ENCODE peak calls at places on chromosomes 1 and 21, in seven cellular contexts. I is stimulated activated CD8-positive, alpha-beta memory T cell treated with anti-CD3 and anti-CD28 coated beads, Interleukin-2, amount 100 ng/mL, for 1 hour; Y is GM04503; S is DMS153; X is esophagus muscularis mucosa; A is C1 segment of cervical spinal cord; L is omental fat pad. P is an unnamed sample.

GRCh38 chr1:15731735-15732685 is 4.0 kb upstream of the SLC25A34 start:
- DNase-seq in I (no peak), Y (no peak), S (no peak), X (no peak), A (no peak), L (no peak), P (no peak)

GRCh38 chr1:1146596-1146995 is 27.1 kb upstream of the TTLL10 start:
- DNase-seq in I (no peak), Y (no peak), S (no peak), X (no peak), A (no peak), L (no peak), P (no peak)

GRCh38 chr21:28770867-28771661 is 221.6 kb downstream of the LTN1 start:
- DNase-seq in I (no peak), Y (no peak), S (no peak), X (no peak), A (no peak), L (no peak), P (no peak)

GRCh38 chr1:1606232-1606631 is 6.3 kb upstream of the FNDC10 start:
- DNase-seq in I (no peak), Y (no peak), S (no peak), X (no peak), A (no peak), L (no peak), P (no peak)

GRCh38 chr1:2204384-2205190 is 10.0 kb upstream of the FAAP20 start:
- DNase-seq in I (no peak), Y (no peak), S (peak), X (peak), A (no peak), L (no peak), P (no peak)

GRCh38 chr1:42847111-42847580 is 733 bp downstream of the ZNF691 start:
- DNase-seq in I (no peak), Y (no peak), S (no peak), X (no peak), A (no peak), L (no peak), P (no peak)

GRCh38 chr1:16143566-16144324 is 12.1 kb downstream of the EPHA2 start:
- DNase-seq in I (no peak), Y (no peak), S (no peak), X (no peak), A (no peak), L (no peak), P (no peak)

GRCh38 chr1:156282143-156282478 is 514 bp downstream of the SMG5 start:
- DNase-seq in I (no peak), Y (no peak), S (peak), X (no peak), A (no peak), L (no peak), P (no peak)

GRCh38 chr21:43834146-43834905 is 30.7 kb upstream of the AGPAT3 start:
- DNase-seq in I (no peak), Y (no peak), S (no peak), X (no peak), A (no peak), L (no peak), P (no peak)

GRCh38 chr1:176693697-176694329 is 230.8 kb downstream of the PAPPA2 start:
- DNase-seq in I (no peak), Y (no peak), S (no peak), X (no peak), A (no peak), L (no peak), P (no peak)

GRCh38 chr1:39566441-39567137 is 10.0 kb downstream of the PABPC4 start:
- DNase-seq in I (no peak), Y (no peak), S (no peak), X (no peak), A (no peak), L (no peak), P (no peak)

GRCh38 chr1:157596384-157596783 is 1.5 kb downstream of the FCRL4 start:
- DNase-seq in I (no peak), Y (no peak), S (no peak), X (no peak), A (no peak), L (no peak), P (no peak)

GRCh38 chr1:30028283-30028682 is 695.1 kb downstream of the MATN1 start:
- DNase-seq in I (no peak), Y (no peak), S (no peak), X (peak), A (no peak), L (no peak), P (no peak)

GRCh38 chr1:198031086-198031485 is 113.9 kb downstream of the LHX9 start:
- DNase-seq in I (no peak), Y (no peak), S (no peak), X (no peak), A (no peak), L (no peak), P (no peak)

GRCh38 chr1:6473156-6473555 is 7.2 kb upstream of the TNFRSF25 start:
- DNase-seq in I (no peak), Y (no peak), S (no peak), X (no peak), A (no peak), L (no peak), P (no peak)

GRCh38 chr1:62333431-62333830 is 14.2 kb upstream of the KANK4 start:
- DNase-seq in I (no peak), Y (no peak), S (no peak), X (no peak), A (no peak), L (no peak), P (no peak)

GRCh38 chr1:17648457-17649145 is 106.5 kb upstream of the ACTL8 start:
- DNase-seq in I (no peak), Y (no peak), S (no peak), X (no peak), A (no peak), L (no peak), P (no peak)

GRCh38 chr1:236836157-236836556 is 41.1 kb downstream of the MTR start:
- DNase-seq in I (no peak), Y (no peak), S (no peak), X (no peak), A (no peak), L (no peak), P (no peak)

GRCh38 chr1:41371630-41372599 is 10.7 kb downstream of the FOXO6 start:
- DNase-seq in I (no peak), Y (no peak), S (peak), X (no peak), A (no peak), L (no peak), P (no peak)

GRCh38 chr1:68112835-68113243 is 62.4 kb upstream of the DIRAS3 start:
- DNase-seq in I (no peak), Y (peak), S (no peak), X (peak), A (no peak), L (no peak), P (peak)

GRCh38 chr1:238642231-238642630 is 744.1 kb upstream of the CHRM3 start:
- DNase-seq in I (no peak), Y (peak), S (no peak), X (no peak), A (no peak), L (no peak), P (no peak)

GRCh38 chr1:9331016-9331415 is 38.3 kb downstream of the SPSB1 start:
- DNase-seq in I (no peak), Y (no peak), S (peak), X (no peak), A (no peak), L (no peak), P (no peak)

GRCh38 chr1:203553501-203553900 is 59.5 kb downstream of the OPTC start:
- DNase-seq in I (no peak), Y (no peak), S (no peak), X (no peak), A (no peak), L (no peak), P (no peak)

GRCh38 chr1:64826991-64827390 is 82.1 kb downstream of the RAVER2 start:
- DNase-seq in I (no peak), Y (no peak), S (no peak), X (peak), A (no peak), L (no peak), P (no peak)

GRCh38 chr21:39533545-39534226 is 79.1 kb upstream of the B3GALT5 start:
- DNase-seq in I (no peak), Y (no peak), S (no peak), X (no peak), A (no peak), L (no peak), P (no peak)

GRCh38 chr21:32524010-32524719 is 61.2 kb downstream of the TCP10L start:
- DNase-seq in I (no peak), Y (peak), S (no peak), X (no peak), A (no peak), L (no peak), P (peak)

GRCh38 chr1:100724281-100724680 is 4.7 kb downstream of the VCAM1 start:
- DNase-seq in I (no peak), Y (no peak), S (no peak), X (no peak), A (no peak), L (no peak), P (no peak)

GRCh38 chr1:246181244-246181643 is 325.8 kb downstream of the SMYD3 start:
- DNase-seq in I (no peak), Y (no peak), S (no peak), X (no peak), A (no peak), L (no peak), P (no peak)

GRCh38 chr21:31184462-31184861 is 146.2 kb upstream of the KRTAP19-8 start:
- DNase-seq in I (no peak), Y (no peak), S (no peak), X (no peak), A (no peak), L (no peak), P (no peak)